ENCODE peak calls at places on chromosomes 11 and 22, in four cellular contexts. Y, I, Q and A are unnamed samples. For H3K4me1, the result is how much of the 10 kb centered on the place peaks cover.

GRCh38 chr11:88275636-88276035 is 61.9 kb downstream of the CTSC start:
- DNase-seq in Y (no peak), I (peak), Q (no peak), A (no peak)

GRCh38 chr11:99925968-99926367 is 761.1 kb upstream of the ARHGAP42 start:
- DNase-seq in Y (no peak), I (no peak), Q (no peak), A (no peak)

GRCh38 chr11:3866206-3866605 is 10.7 kb downstream of the STIM1 start:
- DNase-seq in Y (no peak), I (no peak), Q (no peak), A (no peak)

GRCh38 chr11:96090711-96091110 is 166.8 kb upstream of the MTMR2 start:
- DNase-seq in Y (no peak), I (no peak), Q (no peak), A (no peak)

GRCh38 chr11:75554258-75555022 is 7.6 kb upstream of the SERPINH1 start:
- DNase-seq in Y (peak), I (no peak), Q (no peak), A (peak)

GRCh38 chr11:66956689-66957290 is 1.4 kb downstream of the PC start:
- DNase-seq in Y (no peak), I (peak), Q (no peak), A (no peak)

GRCh38 chr22:42313804-42314581 is 43.5 kb upstream of the TCF20 start:
- DNase-seq in Y (no peak), I (peak), Q (peak), A (no peak)

GRCh38 chr22:44670220-44670983 is 31.6 kb upstream of the PRR5 start:
- DNase-seq in Y (no peak), I (no peak), Q (no peak), A (no peak)

GRCh38 chr11:35144811-35145210 is 5.8 kb downstream of the CD44 start:
- DNase-seq in Y (no peak), I (no peak), Q (no peak), A (no peak)

GRCh38 chr11:102592634-102593581 is 32.2 kb downstream of the MMP20 start:
- DNase-seq in Y (no peak), I (peak), Q (no peak), A (peak)

GRCh38 chr11:48005878-48006277 is 25.5 kb downstream of the PTPRJ start:
- DNase-seq in Y (no peak), I (no peak), Q (no peak), A (no peak)

GRCh38 chr11:836700-837099 is 3.9 kb downstream of the CD151 start:
- DNase-seq in Y (no peak), I (no peak), Q (no peak), A (no peak)

DNA sequence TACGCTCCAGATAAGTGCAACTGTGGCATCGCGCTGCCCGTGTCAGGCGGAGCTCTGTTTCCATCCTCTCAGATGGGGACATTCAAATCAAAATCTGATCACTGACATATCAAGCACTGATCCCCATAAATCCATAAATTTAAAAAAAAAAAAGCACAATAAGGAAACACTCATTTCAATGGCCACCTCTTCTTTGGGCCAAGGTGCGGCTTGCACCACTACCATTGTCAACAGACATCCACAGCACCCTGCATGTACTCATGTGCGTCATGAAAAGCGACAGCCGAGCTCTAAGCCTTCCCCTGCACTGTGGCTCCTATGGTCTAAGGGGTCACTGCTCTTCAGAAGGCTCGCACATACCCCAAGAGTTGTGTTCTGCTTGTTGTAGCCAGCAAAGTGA is 26.7 kb upstream of the SERPIND1 start:
- DNase-seq in Y (no peak), I (no peak), Q (no peak), A (no peak)
- H3K4me3 ChIP-seq in Y (no peak), I (no peak), Q (no peak), A (no peak)

GRCh38 chr11:65275906-65276305 is 14.1 kb downstream of the POLA2 start:
- DNase-seq in Y (no peak), I (no peak), Q (no peak), A (no peak)
- H3K4me1 ChIP-seq in Y (under half), I (under half), Q (under half), A (under half)

GRCh38 chr11:23772081-23772480 is 724.8 kb upstream of the LUZP2 start:
- DNase-seq in Y (no peak), I (no peak), Q (no peak), A (no peak)
- H3K4me3 ChIP-seq in Y (no peak), I (no peak), Q (no peak), A (no peak)

GRCh38 chr11:124752471-124753100 is 531 bp upstream of the VSIG2 start:
- DNase-seq in Y (no peak), I (no peak), Q (no peak), A (no peak)
- H3K4me1 ChIP-seq in Y (under half), I (under half), Q (under half), A (under half)

GRCh38 chr11:84825140-84825539 is 802.0 kb downstream of the DLG2 start:
- DNase-seq in Y (no peak), I (no peak), Q (no peak), A (no peak)
- H3K4me3 ChIP-seq in Y (no peak), I (no peak), Q (no peak), A (no peak)

GRCh38 chr22:24156146-24156914 is 25.0 kb upstream of the SUSD2 start:
- DNase-seq in Y (no peak), I (peak), Q (no peak), A (no peak)

GRCh38 chr22:24153959-24154358 is 27.3 kb upstream of the SUSD2 start:
- DNase-seq in Y (no peak), I (no peak), Q (no peak), A (no peak)

GRCh38 chr22:24153353-24153752 is 27.9 kb upstream of the SUSD2 start:
- DNase-seq in Y (no peak), I (no peak), Q (no peak), A (no peak)

GRCh38 chr22:24155597-24156145 is 25.6 kb upstream of the SUSD2 start:
- DNase-seq in Y (peak), I (peak), Q (no peak), A (peak)

GRCh38 chr22:24154826-24155225 is 26.5 kb upstream of the SUSD2 start:
- DNase-seq in Y (no peak), I (no peak), Q (no peak), A (no peak)
- H3K4me1 ChIP-seq in Y (under half), I (under half), Q (under half), A (under half)

GRCh38 chr11:72720806-72721205 is 31.4 kb downstream of the ARAP1 start:
- DNase-seq in Y (no peak), I (no peak), Q (no peak), A (no peak)
- H3K4me3 ChIP-seq in Y (peak), I (peak), Q (no peak), A (no peak)

GRCh38 chr11:64778223-64778472 is 194 bp downstream of the SF1 start:
- DNase-seq in Y (no peak), I (no peak), Q (no peak), A (no peak)
- H3K4me1 ChIP-seq in Y (under half), I (under half), Q (under half), A (under half)

GRCh38 chr11:46562527-46562926 is 31.3 kb downstream of the AMBRA1 start:
- DNase-seq in Y (no peak), I (no peak), Q (no peak), A (no peak)

GRCh38 chr11:46559815-46560214 is 34.0 kb downstream of the AMBRA1 start:
- DNase-seq in Y (no peak), I (no peak), Q (no peak), A (no peak)

GRCh38 chr11:46564459-46564858 is 29.4 kb downstream of the AMBRA1 start:
- DNase-seq in Y (no peak), I (peak), Q (no peak), A (no peak)

GRCh38 chr11:46557684-46558151 is 36.1 kb downstream of the AMBRA1 start:
- DNase-seq in Y (no peak), I (peak), Q (no peak), A (no peak)

GRCh38 chr11:46560300-46561025 is 33.4 kb downstream of the AMBRA1 start:
- DNase-seq in Y (no peak), I (peak), Q (no peak), A (no peak)
- H3K4me3 ChIP-seq in Y (peak), I (peak), Q (no peak), A (no peak)